ENCODE peak calls at places on chromosomes 7 and 10, in five cellular contexts. I, T, G, L and X are unnamed samples.
A peak's percentile ranks its signal among the peaks of the same experiment; 100 is the strongest.

GRCh38 chr7:92725161-92725925 is 111.0 kb downstream of the CDK6 start:
- DNase-seq in G (no peak), L (no peak), I (no peak), T (no peak), X (no peak)

GRCh38 chr7:91398341-91398740 is 134.1 kb downstream of the FZD1 start:
- DNase-seq in I (no peak), L (no peak), T (no peak), G (no peak), X (no peak)

GRCh38 chr7:77904252-77904651 is 105.7 kb downstream of the PHTF2 start:
- DNase-seq in L (no peak), G (no peak), I (no peak), T (no peak), X (no peak)

GRCh38 chr10:30443049-30443448 is 9.1 kb downstream of the MAP3K8 start:
- DNase-seq in T (no peak), L (no peak), G (no peak), I (no peak), X (no peak)

GRCh38 chr10:80170641-80171040 is 34.7 kb downstream of the ANXA11 start:
- DNase-seq in T (no peak), L (no peak), I (no peak), G (no peak), X (no peak)

GRCh38 chr7:45456105-45456504 is 118.1 kb upstream of the ADCY1 start:
- DNase-seq in I (no peak), G (no peak), L (no peak), T (no peak), X (no peak)

GRCh38 chr10:48683893-48684292 is 780 bp upstream of the WDFY4 start:
- DNase-seq in L (no peak), G (no peak), I (no peak), T (peak; percentile 74), X (no peak)

GRCh38 chr7:131540491-131541162 is 15.8 kb downstream of the PODXL start:
- DNase-seq in I (no peak), T (no peak), L (no peak), G (no peak), X (no peak)

GRCh38 chr7:112708236-112708635 is 82.0 kb downstream of the TMEM168 start:
- DNase-seq in G (no peak), I (peak; percentile 1), L (no peak), T (no peak), X (no peak)

GRCh38 chr7:105130048-105130447 is 116.0 kb downstream of the KMT2E start:
- DNase-seq in L (no peak), T (no peak), G (no peak), I (no peak), X (no peak)

GRCh38 chr10:103695584-103696005 is 159.8 kb downstream of the SH3PXD2A start:
- DNase-seq in G (no peak), I (peak; percentile 43), T (peak; percentile 39), L (peak; percentile 47), X (no peak)

GRCh38 chr7:151705744-151706567 is 171.0 kb downstream of the PRKAG2 start:
- DNase-seq in G (peak; percentile 82), L (peak; percentile 47), I (peak; percentile 74), T (peak; percentile 33), X (peak; percentile 31)

GRCh38 chr7:75875113-75876080 is 3.4 kb upstream of the RHBDD2 start:
- DNase-seq in L (no peak), I (peak; percentile 81), T (no peak), G (no peak), X (no peak)

GRCh38 chr7:120272261-120272895 is 597 bp upstream of the KCND2 start:
- DNase-seq in T (peak; percentile 76), I (peak; percentile 51), G (peak; percentile 70), L (peak; percentile 71), X (no peak)

GRCh38 chr10:14781763-14782162 is 7.1 kb upstream of the FAM107B start:
- DNase-seq in T (no peak), G (no peak), I (no peak), L (no peak), X (no peak)

GRCh38 chr10:69801434-69802315 is at the start of gene COL13A1:
- DNase-seq in T (no peak), L (no peak), G (peak; percentile 93), I (peak; percentile 86), X (peak; percentile 46)

GRCh38 chr10:132614431-132615341 is 77.1 kb downstream of the INPP5A start:
- DNase-seq in T (no peak), I (no peak), L (no peak), G (no peak), X (no peak)

GRCh38 chr7:4851459-4852422 is 10.1 kb downstream of the PAPOLB start:
- DNase-seq in G (no peak), I (peak; percentile 30), T (no peak), L (no peak), X (no peak)

GRCh38 chr10:133143200-133143533 is 16.9 kb upstream of the KNDC1 start:
- DNase-seq in L (no peak), I (no peak), T (no peak), G (no peak), X (no peak)

GRCh38 chr7:156220701-156221100 is 408.4 kb upstream of the SHH start:
- DNase-seq in L (no peak), I (no peak), T (no peak), G (no peak), X (no peak)

DNA sequence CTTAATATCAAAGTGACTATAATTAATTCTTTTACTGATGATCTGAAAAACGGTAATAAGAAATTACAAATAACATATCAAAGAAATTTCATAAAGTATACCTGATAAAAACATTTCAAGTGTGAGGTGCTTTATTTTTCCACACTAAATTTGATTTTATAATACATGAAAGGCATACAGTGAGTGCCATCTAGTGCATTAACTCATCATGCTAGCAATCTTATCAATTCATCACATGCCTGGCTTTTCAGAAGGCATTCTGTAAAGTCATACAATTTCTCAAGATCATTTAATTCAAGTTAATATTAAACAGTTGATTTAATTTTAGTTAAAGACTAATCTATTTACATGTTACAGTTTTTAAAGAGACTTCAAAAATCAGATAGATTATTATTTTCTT is 1020.9 kb downstream of the GATA3 start:
- DNase-seq in I (no peak), L (no peak), G (no peak), T (no peak), X (no peak)
- TF ChIP-seq CTCF in I (peak; percentile 14), L (no peak), G (no peak), T (no peak), X (no peak)

DNA sequence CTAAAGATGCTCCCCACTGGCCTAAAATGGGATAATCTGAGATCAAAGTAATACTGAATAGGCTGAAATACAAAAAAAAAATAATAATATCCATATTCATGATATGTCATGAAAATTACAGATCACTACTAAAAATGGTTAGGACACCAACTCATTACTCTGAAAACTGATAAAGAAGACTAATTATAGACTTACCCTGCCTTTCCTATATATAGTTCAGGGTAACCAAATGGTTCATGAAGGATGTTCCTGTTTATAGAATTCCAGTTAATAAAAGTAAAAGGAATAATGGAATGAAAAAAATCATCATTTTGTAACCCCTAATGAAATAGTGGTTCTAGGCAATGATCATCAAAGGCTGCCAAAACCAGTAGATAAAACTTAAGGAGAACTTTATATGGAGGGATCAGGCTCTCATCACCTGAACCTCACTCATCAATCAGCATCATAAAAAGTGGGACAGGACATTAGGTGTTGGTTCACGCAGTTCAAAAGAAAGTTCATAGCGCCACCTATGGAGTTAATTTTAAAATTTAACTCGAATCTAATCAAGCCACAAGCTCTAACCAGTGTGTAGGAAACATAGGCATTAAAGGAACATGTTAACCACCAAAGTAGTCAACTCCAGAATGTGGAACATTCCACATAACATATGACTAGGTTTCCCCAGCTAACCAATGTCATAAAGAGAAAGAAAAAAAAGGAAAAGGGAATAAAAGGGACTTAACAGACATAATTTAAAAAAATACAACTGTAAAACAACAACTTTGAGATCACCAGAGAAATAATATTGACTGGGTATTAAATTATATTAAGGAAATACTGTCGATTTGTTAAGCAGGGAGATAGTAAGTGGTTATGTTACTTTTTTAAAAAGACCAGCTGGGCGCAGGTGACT is 35.7 kb downstream of the P4HA1 start:
- DNase-seq in G (peak; percentile 43), I (peak; percentile 65), L (peak; percentile 22), T (peak; percentile 39), X (no peak)
- TF ChIP-seq CTCF in G (peak; percentile 46), I (peak; percentile 53), L (peak; percentile 20), T (peak; percentile 35), X (peak; percentile 64)

GRCh38 chr7:157434701-157435100 is 97.9 kb downstream of the DNAJB6 start:
- DNase-seq in T (no peak), G (no peak), L (no peak), I (no peak), X (no peak)

GRCh38 chr7:157432957-157433576 is 96.3 kb downstream of the DNAJB6 start:
- DNase-seq in L (peak; percentile 63), T (peak; percentile 42), G (peak; percentile 47), I (peak; percentile 41), X (peak; percentile 66)

GRCh38 chr7:157433628-157434027 is 96.8 kb downstream of the DNAJB6 start:
- DNase-seq in I (no peak), L (no peak), T (no peak), G (no peak), X (no peak)

GRCh38 chr7:157432541-157432956 is 95.7 kb downstream of the DNAJB6 start:
- DNase-seq in I (peak; percentile 42), L (no peak), G (no peak), T (no peak), X (peak; percentile 46)

DNA sequence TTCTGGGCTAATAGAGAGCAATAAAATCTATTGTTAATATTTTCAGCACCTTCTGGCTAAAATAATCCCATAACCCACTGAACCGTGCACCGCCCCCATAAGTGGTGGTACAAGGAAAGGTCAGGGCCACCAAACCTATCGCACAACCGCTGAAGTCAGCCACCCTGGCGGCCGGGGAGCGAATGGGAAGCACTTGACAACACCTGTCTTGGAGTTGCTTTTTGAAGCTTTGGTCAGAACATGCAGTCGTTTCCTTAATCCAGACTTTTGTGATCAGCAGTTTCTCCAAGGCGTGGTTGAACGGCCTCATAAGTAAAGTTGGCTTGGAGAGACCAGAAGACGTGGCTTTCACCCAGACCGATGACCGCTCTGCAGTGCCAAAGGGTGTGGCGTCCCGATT is 97.4 kb downstream of the DNAJB6 start:
- DNase-seq in L (no peak), T (no peak), I (no peak), G (no peak), X (no peak)
- TF ChIP-seq CTCF in L (no peak), T (no peak), I (no peak), G (no peak), X (no peak)

GRCh38 chr10:55628260-55628701 is 732.8 kb downstream of the ZWINT start:
- DNase-seq in I (no peak), L (no peak), T (no peak), G (peak; percentile 59), X (peak; percentile 34)

GRCh38 chr10:55630491-55631056 is 730.5 kb downstream of the ZWINT start:
- DNase-seq in G (peak; percentile 58), I (no peak), T (no peak), L (peak; percentile 6), X (peak; percentile 14)

GRCh38 chr10:55627526-55628170 is 733.4 kb downstream of the ZWINT start:
- DNase-seq in I (no peak), L (no peak), G (peak; percentile 49), T (no peak), X (peak; percentile 16)

GRCh38 chr10:55629792-55630490 is 731.1 kb downstream of the ZWINT start:
- DNase-seq in I (no peak), T (no peak), L (peak; percentile 23), G (peak; percentile 80), X (peak; percentile 56)

DNA sequence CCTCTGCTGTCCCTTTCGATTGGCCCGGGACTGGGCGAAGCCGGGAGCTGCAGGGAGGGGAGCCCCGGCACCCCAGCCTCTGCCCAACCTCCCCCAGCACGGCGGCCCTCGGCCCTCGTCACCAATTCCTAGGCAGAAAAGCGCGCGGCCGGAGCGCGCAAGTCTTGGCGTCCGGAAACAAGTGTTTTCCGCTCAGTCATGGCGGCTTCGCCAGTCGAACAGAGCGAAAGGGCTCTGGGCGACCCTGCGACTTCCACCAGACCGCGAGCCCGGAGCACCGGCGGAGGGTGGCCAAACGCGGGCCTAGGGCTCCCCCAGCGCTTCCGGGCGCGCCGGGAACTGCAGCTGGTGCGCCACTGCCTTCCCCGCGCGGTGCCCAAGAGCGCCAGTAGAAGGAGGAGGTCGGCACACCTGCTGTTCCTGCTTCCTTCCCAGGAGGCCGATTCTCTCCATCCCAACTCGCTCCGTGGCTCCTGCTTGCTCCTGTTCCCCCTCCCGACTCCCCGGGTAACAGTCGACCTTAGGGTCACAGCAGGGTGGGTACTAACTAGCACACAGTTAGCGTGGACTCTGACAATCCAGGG is 729.9 kb downstream of the ZWINT start:
- DNase-seq in T (no peak), G (peak; percentile 90), I (no peak), L (peak; percentile 64), X (peak; percentile 87)
- TF ChIP-seq CTCF in T (no peak), G (peak; percentile 47), I (peak; percentile 22), L (peak; percentile 27), X (peak; percentile 87)